ENCODE peak calls at places on chromosomes 11 and 22, in ten cellular contexts. I is sigmoid colon, D is foreskin fibroblast, Q is Calu3, G is Panc1, P is right atrium auricular region, M is SK-N-SH, K is breast epithelium, S is psoas muscle, U is left ventricle myocardium inferior. Z is an unnamed sample.

GRCh38 chr11:13344818-13345217 is 67.2 kb downstream of the BMAL1 start:
- DNase-seq in I (no peak), D (no peak), Q (no peak), G (no peak), P (no peak), M (no peak), K (no peak), S (no peak), U (no peak), Z (no peak)

GRCh38 chr11:116692318-116693106 is 80.3 kb downstream of the BUD13 start:
- DNase-seq in I (peak), D (no peak), Q (no peak), G (no peak), P (peak), M (peak), K (no peak), S (no peak), U (no peak), Z (no peak)

GRCh38 chr22:28051091-28051786 is 132.2 kb upstream of the PITPNB start:
- DNase-seq in I (no peak), D (no peak), Q (no peak), G (no peak), P (no peak), M (no peak), K (no peak), S (no peak), U (no peak), Z (no peak)

GRCh38 chr11:64489831-64490441 is 101.1 kb upstream of the SLC22A12 start:
- DNase-seq in I (peak), D (peak), Q (peak), G (no peak), P (no peak), M (peak), K (peak), S (peak), U (peak), Z (peak)

GRCh38 chr11:1854949-1855885 is 2.3 kb downstream of the LSP1 start:
- DNase-seq in I (no peak), D (no peak), Q (no peak), G (no peak), P (no peak), M (no peak), K (no peak), S (no peak), U (no peak), Z (no peak)

GRCh38 chr11:78961186-78961782 is 386.6 kb upstream of the NARS2 start:
- DNase-seq in I (no peak), D (peak), Q (peak), G (no peak), P (no peak), M (peak), K (no peak), S (no peak), U (no peak), Z (no peak)

GRCh38 chr11:9039194-9039593 is 35.4 kb upstream of the NRIP3 start:
- DNase-seq in I (no peak), D (no peak), Q (peak), G (no peak), P (no peak), M (no peak), K (no peak), S (no peak), U (no peak), Z (no peak)

GRCh38 chr22:45578524-45579147 is 76.0 kb downstream of the FBLN1 start:
- DNase-seq in I (no peak), D (no peak), Q (no peak), G (no peak), P (no peak), M (no peak), K (no peak), S (peak), U (no peak), Z (no peak)

DNA sequence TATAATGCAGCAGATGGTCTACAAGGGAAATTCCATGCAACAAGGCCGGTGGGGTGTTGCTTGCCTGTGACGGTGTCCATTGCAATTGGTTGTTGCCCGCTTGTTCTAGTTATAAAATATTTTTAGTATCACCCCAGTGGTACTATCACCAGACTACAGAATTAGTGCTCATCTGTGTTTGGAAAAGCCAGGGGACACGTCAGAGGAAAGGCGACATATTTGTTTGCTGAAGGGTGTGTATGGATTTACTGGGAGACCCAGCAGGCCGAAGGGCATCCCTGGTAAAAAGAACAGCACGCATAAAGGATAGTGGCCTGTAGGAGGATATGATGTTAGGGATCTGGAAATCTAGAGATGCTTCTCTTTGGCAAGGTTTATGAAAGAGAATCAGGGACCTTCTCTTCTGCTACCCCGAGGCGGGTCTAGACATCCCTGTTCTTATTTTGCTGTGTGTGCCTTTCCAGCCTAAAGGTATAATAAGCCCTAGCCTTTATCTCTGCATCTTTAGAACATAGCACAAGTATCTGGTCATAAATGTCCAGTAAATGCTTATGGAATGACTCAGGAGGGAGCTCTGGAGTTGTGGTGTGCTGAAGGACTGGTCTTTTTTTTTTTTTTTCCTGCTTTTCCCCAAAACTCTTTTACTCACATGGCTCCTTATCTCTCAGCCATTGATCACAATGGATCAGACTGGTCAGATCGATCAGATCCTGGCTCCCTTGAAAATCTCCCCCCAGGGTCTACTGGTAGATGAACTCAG is 90.9 kb downstream of the LDLRAD3 start:
- DNase-seq in I (no peak), D (peak), Q (no peak), G (no peak), P (no peak), M (peak), K (no peak), S (no peak), U (no peak), Z (no peak)
- TF ChIP-seq CTCF in I (no peak), D (no peak), Q (no peak), G (peak), P (no peak), M (no peak), K (no peak), S (no peak), U (no peak), Z (no peak)

DNA sequence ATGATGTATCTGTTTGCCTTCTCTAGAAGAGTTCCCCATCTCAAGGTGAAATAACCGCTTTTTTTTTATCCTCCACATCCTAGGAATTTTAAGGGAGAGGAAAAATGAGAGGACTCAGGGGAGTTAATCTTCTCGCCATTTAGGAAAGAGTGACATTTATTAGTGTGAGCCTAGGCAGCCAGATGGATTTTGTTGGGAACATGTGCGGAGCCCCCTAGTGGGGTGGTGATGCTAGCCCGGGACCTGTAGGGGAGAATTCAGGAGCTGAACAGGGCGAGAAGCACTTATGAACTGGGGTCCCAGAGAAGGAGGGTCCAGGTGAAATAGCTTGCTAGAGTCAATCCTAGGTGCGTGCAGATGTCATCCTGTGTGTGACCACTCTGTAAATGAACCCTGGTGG is 10.7 kb downstream of the IL17RA start:
- DNase-seq in I (peak), D (peak), Q (no peak), G (no peak), P (no peak), M (peak), K (no peak), S (no peak), U (no peak), Z (no peak)
- TF ChIP-seq CTCF in I (no peak), D (peak), Q (no peak), G (peak), P (peak), M (peak), K (no peak), S (no peak), U (peak), Z (peak)

DNA sequence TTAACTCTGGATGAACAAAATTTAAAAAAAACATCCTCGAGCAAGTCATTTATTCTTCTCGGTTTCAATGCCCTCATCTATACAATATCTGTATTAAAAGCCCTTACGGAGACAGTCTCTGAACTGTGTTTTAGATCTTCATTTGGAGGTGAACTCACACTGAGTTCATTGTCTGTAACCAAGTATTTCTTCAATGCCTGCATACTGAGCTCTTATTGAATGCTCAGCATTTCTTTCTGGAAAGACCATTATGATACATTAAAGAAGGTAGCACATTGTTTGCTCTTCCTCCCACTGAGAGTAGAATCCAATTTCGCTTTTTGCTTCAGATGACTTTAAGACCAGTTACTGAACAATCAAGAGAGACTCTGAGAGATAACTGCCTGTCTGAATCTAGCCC is 1.7 kb upstream of the ANO3 start:
- DNase-seq in I (no peak), D (no peak), Q (no peak), G (no peak), P (no peak), M (no peak), K (no peak), S (no peak), U (no peak), Z (no peak)
- TF ChIP-seq CTCF in I (no peak), D (no peak), Q (no peak), G (no peak), P (no peak), M (no peak), K (no peak), S (no peak), U (no peak), Z (no peak)

GRCh38 chr11:125364085-125364822 is 131.8 kb downstream of the FEZ1 start:
- DNase-seq in I (no peak), D (peak), Q (no peak), G (no peak), P (no peak), M (no peak), K (no peak), S (no peak), U (no peak), Z (no peak)
- TF ChIP-seq CTCF in I (no peak), D (peak), Q (no peak), G (no peak), P (no peak), M (peak), K (no peak), S (no peak), U (no peak), Z (no peak)

GRCh38 chr11:69560141-69560790 is 78.8 kb downstream of the LINC01488 start:
- DNase-seq in I (no peak), D (peak), Q (no peak), G (no peak), P (no peak), M (no peak), K (no peak), S (no peak), U (no peak), Z (no peak)

GRCh38 chr11:69563946-69564780 is 76.8 kb upstream of the CCND1 start:
- DNase-seq in I (peak), D (peak), Q (no peak), G (no peak), P (no peak), M (no peak), K (no peak), S (no peak), U (no peak), Z (no peak)

GRCh38 chr11:69562302-69562701 is 78.7 kb upstream of the CCND1 start:
- DNase-seq in I (no peak), D (no peak), Q (no peak), G (no peak), P (no peak), M (no peak), K (no peak), S (no peak), U (no peak), Z (no peak)

GRCh38 chr11:69563306-69563705 is 77.7 kb upstream of the CCND1 start:
- DNase-seq in I (peak), D (no peak), Q (no peak), G (no peak), P (no peak), M (no peak), K (no peak), S (no peak), U (no peak), Z (no peak)

DNA sequence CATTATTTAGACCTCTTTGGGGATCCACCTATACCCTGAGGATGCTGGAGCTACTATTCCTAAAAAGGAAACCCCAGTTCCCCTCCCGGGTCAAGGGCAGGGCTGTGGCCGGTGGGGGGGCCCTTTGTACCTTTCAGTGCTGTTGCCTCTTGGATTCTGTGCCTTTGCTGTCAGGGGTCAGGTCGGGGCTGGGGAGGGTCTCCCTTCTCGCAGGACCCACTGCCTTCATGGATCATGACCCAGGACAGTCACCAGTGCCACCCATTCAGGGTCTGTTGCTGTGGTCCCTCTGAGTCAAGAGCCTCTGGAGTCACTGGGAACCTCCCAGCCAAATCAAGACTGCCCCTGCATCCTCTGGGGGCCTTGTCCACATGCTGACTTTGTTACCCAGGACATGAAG is 78.1 kb upstream of the CCND1 start:
- DNase-seq in I (peak), D (no peak), Q (no peak), G (no peak), P (no peak), M (no peak), K (no peak), S (no peak), U (no peak), Z (no peak)
- TF ChIP-seq CTCF in I (no peak), D (no peak), Q (no peak), G (no peak), P (no peak), M (no peak), K (no peak), S (no peak), U (no peak), Z (no peak)

DNA sequence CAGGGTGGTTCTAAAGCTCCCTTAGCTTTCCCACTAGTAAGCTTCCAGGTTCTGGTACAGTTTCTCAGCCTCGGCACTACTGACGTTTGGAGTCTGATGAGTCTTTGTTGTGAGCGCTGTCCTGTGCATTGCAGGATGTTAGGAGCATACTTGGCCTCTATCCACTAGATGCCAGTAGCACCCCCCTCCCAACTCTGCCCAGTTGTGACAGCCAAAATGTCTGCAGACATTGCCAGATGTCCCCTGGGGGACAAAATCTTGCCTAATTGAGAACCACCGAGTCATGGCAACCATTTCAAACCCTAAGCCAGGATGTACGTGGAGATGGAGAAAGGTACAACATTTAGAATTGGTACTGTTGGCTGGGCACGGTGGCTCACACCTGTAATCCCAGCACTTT is 68.7 kb downstream of the PTPRJ start:
- DNase-seq in I (no peak), D (no peak), Q (no peak), G (no peak), P (no peak), M (no peak), K (no peak), S (no peak), U (no peak), Z (no peak)
- TF ChIP-seq CTCF in I (no peak), D (no peak), Q (no peak), G (no peak), P (no peak), M (no peak), K (no peak), S (no peak), U (no peak), Z (no peak)

GRCh38 chr22:23833911-23834317 is 4.9 kb downstream of the DERL3 start:
- DNase-seq in I (peak), D (no peak), Q (no peak), G (no peak), P (no peak), M (peak), K (no peak), S (peak), U (no peak), Z (no peak)
- TF ChIP-seq CTCF in I (no peak), D (no peak), Q (no peak), G (no peak), P (no peak), M (no peak), K (no peak), S (no peak), U (no peak), Z (no peak)